ENCODE peak calls at places on chromosome 3, in six cellular contexts. F is IMR-90, N is ovary, Y is HCT116, W is Peyer's patch, Z is A549. H is an unnamed sample.

GRCh38 chr3:126501736-126502135 is 15.8 kb downstream of the UROC1 start:
- DNase-seq in F (no peak), N (no peak), Y (no peak), W (no peak), Z (no peak), H (peak; percentile 46)

GRCh38 chr3:193805448-193805847 is 212.4 kb downstream of the OPA1 start:
- DNase-seq in F (peak; percentile 80), N (peak; percentile 71), Y (peak; percentile 77), W (peak; percentile 86), Z (peak; percentile 80), H (peak; percentile 84)

GRCh38 chr3:157336252-157337009 is 100.2 kb upstream of the PTX3 start:
- DNase-seq in F (peak; percentile 37), N (no peak), Y (no peak), W (no peak), Z (no peak), H (no peak)

GRCh38 chr3:144466540-144466939 is 494.9 kb downstream of the DIPK2A start:
- DNase-seq in F (no peak), N (no peak), Y (no peak), W (no peak), Z (no peak), H (no peak)

GRCh38 chr3:54999159-54999558 is 71.3 kb upstream of the LRTM1 start:
- DNase-seq in F (peak; percentile 86), N (no peak), Y (no peak), W (no peak), Z (peak; percentile 27), H (no peak)

GRCh38 chr3:73766599-73767378 is 142.0 kb upstream of the PDZRN3 start:
- DNase-seq in F (peak; percentile 80), N (peak; percentile 51), Y (no peak), W (no peak), Z (no peak), H (no peak)

GRCh38 chr3:126921425-126921824 is 61.5 kb upstream of the PLXNA1 start:
- DNase-seq in F (no peak), N (no peak), Y (no peak), W (peak; percentile 57), Z (no peak), H (no peak)

GRCh38 chr3:100023150-100023549 is 91.2 kb downstream of the FILIP1L start:
- DNase-seq in F (peak; percentile 14), N (no peak), Y (no peak), W (no peak), Z (no peak), H (peak; percentile 15)

GRCh38 chr3:72288955-72289707 is 504.2 kb upstream of the PROK2 start:
- DNase-seq in F (peak; percentile 57), N (no peak), Y (no peak), W (peak; percentile 52), Z (no peak), H (peak; percentile 36)

GRCh38 chr3:161139686-161140085 is 34.5 kb upstream of the B3GALNT1 start:
- DNase-seq in F (no peak), N (no peak), Y (no peak), W (no peak), Z (no peak), H (no peak)

GRCh38 chr3:171850968-171851600 is 7.9 kb downstream of the TMEM212 start:
- DNase-seq in F (no peak), N (no peak), Y (no peak), W (no peak), Z (no peak), H (no peak)

GRCh38 chr3:57596495-57597239 is 477 bp downstream of the ARF4 start:
- DNase-seq in F (peak; percentile 91), N (peak; percentile 68), Y (peak; percentile 36), W (peak; percentile 89), Z (peak; percentile 33), H (peak; percentile 84)

GRCh38 chr3:53160660-53161344 is at the start of gene PRKCD:
- DNase-seq in F (peak; percentile 78), N (peak; percentile 84), Y (peak; percentile 37), W (peak; percentile 94), Z (peak; percentile 72), H (peak; percentile 92)
- TF ChIP-seq POLR2A in F (no peak), N (peak; percentile 26), Y (no peak), W (peak; percentile 89), Z (peak; percentile 57), H (peak; percentile 82)

GRCh38 chr3:155326249-155326648 is 32.8 kb upstream of the STRIT1 start:
- DNase-seq in F (no peak), N (no peak), Y (no peak), W (no peak), Z (no peak), H (no peak)
- H3K4me3 ChIP-seq in F (no peak overlapping the region), N (no peak overlapping the region), Y (no peak overlapping the region), W (no peak overlapping the region), Z (no peak overlapping the region), H (no peak overlapping the region)

GRCh38 chr3:52197842-52198625 is at the start of gene ALAS1:
- DNase-seq in F (peak; percentile 82), N (peak; percentile 90), Y (peak; percentile 65), W (peak; percentile 98), Z (peak; percentile 78), H (peak; percentile 94)
- TF ChIP-seq CTCF in F (no peak), N (no peak), Y (no peak), W (peak; percentile 19), Z (no peak), H (no peak)

GRCh38 chr3:9791790-9792404 is 376 bp downstream of the TADA3 start:
- DNase-seq in F (no peak), N (no peak), Y (no peak), W (no peak), Z (no peak), H (no peak)
- TF ChIP-seq POLR2A in F (peak; percentile 11), N (no peak), Y (no peak), W (no peak), Z (no peak), H (no peak)

GRCh38 chr3:116148881-116149530 is 296.3 kb downstream of the LSAMP start:
- DNase-seq in F (peak; percentile 63), N (no peak), Y (no peak), W (no peak), Z (no peak), H (no peak)
- H3K4me3 ChIP-seq in F (peak overlapping the region; percentile 29), N (no peak overlapping the region), Y (no peak overlapping the region), W (no peak overlapping the region), Z (no peak overlapping the region), H (no peak overlapping the region)

DNA sequence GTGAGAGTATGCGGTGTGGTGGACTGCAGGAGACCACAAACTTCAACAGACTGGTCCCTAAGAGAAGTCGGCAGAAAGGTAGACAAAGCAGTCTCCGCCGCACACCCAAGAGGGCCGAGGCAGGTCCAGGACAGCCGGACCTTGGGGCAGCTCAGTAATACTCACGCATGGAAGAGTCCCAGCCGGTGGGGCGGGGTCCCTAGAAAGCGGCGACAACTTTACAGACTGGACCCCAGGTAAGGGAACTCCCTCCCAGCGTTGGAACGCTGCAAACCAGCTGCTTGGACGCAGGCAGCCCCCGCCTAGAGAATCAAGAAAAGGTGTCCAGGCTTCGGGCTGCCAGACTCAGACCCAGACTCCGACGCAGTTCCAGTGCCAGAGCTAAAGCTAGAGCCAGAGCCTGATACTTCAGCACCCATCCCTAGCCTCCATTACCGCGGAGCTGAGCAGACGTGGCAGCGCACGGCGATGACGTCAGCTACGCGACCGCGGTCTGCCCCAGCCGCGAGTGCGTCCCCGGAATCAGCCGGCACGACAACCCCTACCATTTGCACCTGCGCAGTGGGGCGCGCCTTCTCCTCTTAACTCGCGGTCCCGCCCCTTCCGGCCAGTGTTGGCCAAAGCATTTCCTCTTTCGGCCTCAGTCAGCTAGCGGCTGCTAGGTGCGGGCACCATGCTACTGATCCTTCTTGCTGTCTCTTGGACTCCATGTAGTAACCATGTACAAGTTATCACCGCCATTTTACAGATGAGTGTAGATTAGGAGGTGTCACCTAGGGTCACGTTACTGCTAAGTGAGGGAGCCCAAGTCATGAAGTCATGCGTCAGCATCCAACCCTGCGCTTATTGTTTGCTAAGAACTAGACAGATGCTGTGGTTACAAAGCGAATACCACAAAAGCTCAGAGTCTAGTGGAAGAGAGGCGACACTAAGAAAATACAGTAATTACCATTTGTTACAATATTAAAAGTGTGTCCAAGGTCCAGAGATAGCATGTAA is at the start of gene TMEM39A:
- DNase-seq in F (peak; percentile 98), N (peak; percentile 100), Y (peak; percentile 95), W (peak; percentile 100), Z (peak; percentile 98), H (peak; percentile 100)
- TF ChIP-seq CTCF in F (peak; percentile 18), N (no peak), Y (no peak), W (no peak), Z (no peak), H (no peak)